ENCODE peak calls at places on chromosomes 7 and 10, in seven cellular contexts. Q is activated T-cell treated with anti-CD3 and anti-CD28 coated beads for 1 hour; S is HuH-7; V is stromal cell of bone marrow; I is GM03348; X is T-helper 9 cell; G is activated naive CD4-positive, alpha-beta T cell treated with anti-CD3 and anti-CD28 coated beads, Interleukin-2, amount 10 ng/mL, durations not matched to agents 7 days and 5 days. L is an unnamed sample.

GRCh38 chr7:129367700-129368388 is 66.4 kb upstream of the STRIP2 start:
- DNase-seq in S (peak), V (peak), X (peak), I (peak), G (peak), Q (peak), L (no peak)

GRCh38 chr10:132294561-132295320 is 13.0 kb downstream of the STK32C start:
- DNase-seq in X (no peak), I (no peak), Q (no peak), S (peak), V (no peak), G (no peak), L (no peak)

GRCh38 chr7:47474937-47475879 is 106.7 kb downstream of the TNS3 start:
- DNase-seq in G (no peak), V (peak), X (no peak), S (peak), I (peak), Q (no peak), L (peak)

GRCh38 chr7:121153411-121153810 is 164.9 kb downstream of the CPED1 start:
- DNase-seq in S (no peak), Q (no peak), V (no peak), G (no peak), I (no peak), X (no peak), L (no peak)

GRCh38 chr10:794382-794956 is 105.0 kb upstream of the DIP2C start:
- DNase-seq in I (peak), X (no peak), G (no peak), S (no peak), Q (no peak), V (no peak), L (no peak)

GRCh38 chr7:100247152-100247757 is 27.5 kb downstream of the PVRIG start:
- DNase-seq in Q (no peak), G (no peak), I (peak), V (peak), S (peak), X (no peak), L (no peak)

GRCh38 chr10:17652585-17652984 is 8.6 kb downstream of the STAM start:
- DNase-seq in Q (no peak), G (no peak), X (no peak), I (peak), S (no peak), V (no peak), L (no peak)

GRCh38 chr10:12729885-12730284 is 271.6 kb downstream of the CCDC3 start:
- DNase-seq in X (no peak), Q (no peak), I (no peak), V (no peak), S (no peak), G (no peak), L (no peak)

GRCh38 chr10:35416628-35417625 is 80.6 kb downstream of the CCNY start:
- DNase-seq in V (no peak), I (no peak), Q (no peak), S (no peak), G (no peak), X (no peak), L (no peak)

GRCh38 chr10:104614245-104614831 is 26.8 kb upstream of the SORCS3 start:
- DNase-seq in G (peak), I (peak), V (no peak), S (peak), X (peak), Q (no peak), L (peak)

GRCh38 chr7:44145419-44145968 is 4.4 kb upstream of the MYL7 start:
- DNase-seq in X (peak), I (no peak), Q (peak), V (no peak), S (no peak), G (peak), L (no peak)

GRCh38 chr10:2303169-2303568 is 565.8 kb upstream of the ADARB2 start:
- DNase-seq in S (no peak), I (no peak), Q (no peak), X (no peak), V (no peak), G (no peak), L (no peak)

GRCh38 chr7:13524076-13524475 is 465.4 kb downstream of the ETV1 start:
- DNase-seq in Q (no peak), G (no peak), V (no peak), S (no peak), X (no peak), I (no peak), L (no peak)

GRCh38 chr7:13979671-13980438 is 9.6 kb downstream of the ETV1 start:
- DNase-seq in I (no peak), Q (no peak), S (no peak), X (no peak), G (no peak), V (no peak), L (no peak)

GRCh38 chr7:32495298-32496051 is at the start of gene AVL9:
- DNase-seq in S (peak), I (peak), X (peak), Q (peak), V (peak), G (peak), L (peak)

GRCh38 chr10:125117941-125118630 is 42.3 kb downstream of the CTBP2 start:
- DNase-seq in V (peak), I (peak), G (no peak), S (no peak), Q (no peak), X (no peak), L (no peak)

GRCh38 chr7:139777948-139778841 is at the start of gene HIPK2:
- DNase-seq in S (peak), Q (peak), I (peak), G (peak), X (peak), V (peak), L (peak)

GRCh38 chr7:45869426-45869825 is 3.5 kb downstream of the CCDC201 start:
- DNase-seq in I (no peak), G (no peak), V (no peak), Q (no peak), S (no peak), X (no peak), L (no peak)